ENCODE peak calls at places on chromosomes 5 and 9, in five cellular contexts. Q, O, L, Y and H are unnamed samples.

GRCh38 chr9:72169185-72169584 is 19.9 kb downstream of the GDA start:
- DNase-seq in Q (no peak), O (no peak), L (no peak), Y (no peak), H (no peak)

GRCh38 chr5:176180339-176180738 is 57.9 kb upstream of the SIMC1 start:
- DNase-seq in Q (no peak), O (no peak), L (no peak), Y (peak; percentile 60), H (no peak)

GRCh38 chr5:41527201-41527779 is 16.9 kb upstream of the PLCXD3 start:
- DNase-seq in Q (no peak), O (peak; percentile 94), L (no peak), Y (peak; percentile 98), H (peak; percentile 92)

GRCh38 chr9:107161338-107161737 is 121.7 kb upstream of the RAD23B start:
- DNase-seq in Q (peak; percentile 17), O (no peak), L (no peak), Y (no peak), H (no peak)

GRCh38 chr9:19552693-19553092 is 143.9 kb downstream of the ACER2 start:
- DNase-seq in Q (no peak), O (peak; percentile 5), L (no peak), Y (no peak), H (no peak)

GRCh38 chr5:150053231-150053626 is 33.1 kb downstream of the CSF1R start:
- DNase-seq in Q (no peak), O (peak; percentile 78), L (no peak), Y (peak; percentile 85), H (peak; percentile 48)

GRCh38 chr9:122071716-122072115 is 21.4 kb downstream of the TTLL11 start:
- DNase-seq in Q (no peak), O (no peak), L (no peak), Y (no peak), H (no peak)

GRCh38 chr5:140554454-140554853 is 2.8 kb downstream of the SRA1 start:
- DNase-seq in Q (no peak), O (peak; percentile 5), L (no peak), Y (peak; percentile 83), H (no peak)

GRCh38 chr5:143931389-143931984 is 119.5 kb downstream of the HMHB1 start:
- DNase-seq in Q (no peak), O (peak; percentile 67), L (no peak), Y (no peak), H (no peak)

GRCh38 chr9:93415176-93415690 is 36.3 kb upstream of the FAM120A start:
- DNase-seq in Q (no peak), O (no peak), L (no peak), Y (no peak), H (no peak)

GRCh38 chr5:74179183-74179582 is 461.3 kb downstream of the ENC1 start:
- DNase-seq in Q (no peak), O (peak; percentile 65), L (no peak), Y (peak; percentile 97), H (peak; percentile 60)

GRCh38 chr5:100904259-100904822 is 1.3 kb upstream of the ST8SIA4 start:
- DNase-seq in Q (peak; percentile 22), O (no peak), L (no peak), Y (no peak), H (no peak)

GRCh38 chr5:51684794-51685355 is 301.6 kb downstream of the ISL1 start:
- DNase-seq in Q (no peak), O (no peak), L (no peak), Y (no peak), H (no peak)

GRCh38 chr9:118595719-118596305 is 773.4 kb downstream of the BRINP1 start:
- DNase-seq in Q (peak; percentile 48), O (peak; percentile 78), L (no peak), Y (no peak), H (peak; percentile 40)

GRCh38 chr9:114953917-114954316 is 23.5 kb upstream of the TNFSF8 start:
- DNase-seq in Q (no peak), O (peak; percentile 53), L (no peak), Y (peak; percentile 84), H (peak; percentile 7)

GRCh38 chr9:29322240-29322639 is 1749.0 kb upstream of the C9orf72 start:
- DNase-seq in Q (no peak), O (no peak), L (no peak), Y (no peak), H (no peak)

GRCh38 chr9:34579819-34580185 is 9.7 kb downstream of the CNTFR start:
- DNase-seq in Q (no peak), O (no peak), L (no peak), Y (no peak), H (no peak)